ENCODE peak calls at places on chromosomes 5 and 9, in eight cellular contexts. One of them, this sample, is unnamed. For H3K4me1 and H3K27me3, the result is how much of the 10 kb centered on the place peaks cover.

GRCh38 chr5:92703991-92704390 is 877.0 kb downstream of the NR2F1-AS1 start:
- DNase-seq in CD8-positive, alpha-beta memory T cell: no peak
- DNase-seq in HepG2: no peak
- DNase-seq in GM23248: peak
- DNase-seq in right lobe of liver: no peak
- DNase-seq in left ventricle myocardium inferior: no peak
- DNase-seq in CD8-positive, alpha-beta T cell: no peak
- DNase-seq in K562: no peak
- DNase-seq in this sample: no peak

GRCh38 chr9:82148849-82149544 is 160.4 kb downstream of the SPATA31D1 start:
- DNase-seq in CD8-positive, alpha-beta T cell: no peak
- DNase-seq in GM23248: peak
- DNase-seq in left ventricle myocardium inferior: no peak
- DNase-seq in right lobe of liver: no peak
- DNase-seq in K562: no peak
- DNase-seq in HepG2: no peak
- DNase-seq in CD8-positive, alpha-beta memory T cell: no peak
- DNase-seq in this sample: no peak

GRCh38 chr9:125568616-125569015 is 138.4 kb downstream of the MAPKAP1 start:
- DNase-seq in K562: no peak
- DNase-seq in CD8-positive, alpha-beta memory T cell: no peak
- DNase-seq in CD8-positive, alpha-beta T cell: no peak
- DNase-seq in GM23248: peak
- DNase-seq in right lobe of liver: no peak
- DNase-seq in left ventricle myocardium inferior: no peak
- DNase-seq in HepG2: no peak
- DNase-seq in this sample: no peak

GRCh38 chr5:16981700-16982099 is 45.6 kb upstream of the MYO10 start:
- DNase-seq in K562: no peak
- DNase-seq in GM23248: no peak
- DNase-seq in CD8-positive, alpha-beta T cell: no peak
- DNase-seq in right lobe of liver: no peak
- DNase-seq in left ventricle myocardium inferior: no peak
- DNase-seq in CD8-positive, alpha-beta memory T cell: no peak
- DNase-seq in HepG2: no peak
- DNase-seq in this sample: no peak

GRCh38 chr5:17190242-17190778 is 27.1 kb upstream of the BASP1 start:
- DNase-seq in left ventricle myocardium inferior: no peak
- DNase-seq in CD8-positive, alpha-beta T cell: no peak
- DNase-seq in CD8-positive, alpha-beta memory T cell: no peak
- DNase-seq in K562: peak
- DNase-seq in HepG2: peak
- DNase-seq in right lobe of liver: no peak
- DNase-seq in GM23248: peak
- DNase-seq in this sample: peak

GRCh38 chr9:100108572-100108971 is 9.5 kb downstream of the INVS start:
- DNase-seq in right lobe of liver: no peak
- DNase-seq in HepG2: no peak
- DNase-seq in CD8-positive, alpha-beta T cell: no peak
- DNase-seq in CD8-positive, alpha-beta memory T cell: no peak
- DNase-seq in GM23248: peak
- DNase-seq in left ventricle myocardium inferior: no peak
- DNase-seq in K562: no peak
- DNase-seq in this sample: no peak

GRCh38 chr9:16964228-16964627 is 93.8 kb upstream of the BNC2 start:
- DNase-seq in right lobe of liver: no peak
- DNase-seq in CD8-positive, alpha-beta memory T cell: no peak
- DNase-seq in GM23248: peak
- DNase-seq in K562: no peak
- DNase-seq in CD8-positive, alpha-beta T cell: no peak
- DNase-seq in HepG2: no peak
- DNase-seq in left ventricle myocardium inferior: no peak
- DNase-seq in this sample: no peak

GRCh38 chr9:16192403-16193017 is 639.7 kb downstream of the CCDC171 start:
- DNase-seq in CD8-positive, alpha-beta memory T cell: no peak
- DNase-seq in right lobe of liver: no peak
- DNase-seq in left ventricle myocardium inferior: no peak
- DNase-seq in GM23248: peak
- DNase-seq in K562: no peak
- DNase-seq in HepG2: no peak
- DNase-seq in CD8-positive, alpha-beta T cell: no peak
- DNase-seq in this sample: no peak

GRCh38 chr9:124297553-124297905 is 39.8 kb downstream of the NEK6 start:
- DNase-seq in K562: no peak
- DNase-seq in left ventricle myocardium inferior: peak
- DNase-seq in CD8-positive, alpha-beta T cell: no peak
- DNase-seq in GM23248: peak
- DNase-seq in CD8-positive, alpha-beta memory T cell: no peak
- DNase-seq in right lobe of liver: peak
- DNase-seq in HepG2: peak
- DNase-seq in this sample: no peak

GRCh38 chr5:59380350-59380951 is 513.1 kb downstream of the PDE4D start:
- DNase-seq in right lobe of liver: no peak
- DNase-seq in left ventricle myocardium inferior: no peak
- DNase-seq in HepG2: peak
- DNase-seq in K562: peak
- DNase-seq in GM23248: peak
- DNase-seq in CD8-positive, alpha-beta memory T cell: peak
- DNase-seq in CD8-positive, alpha-beta T cell: no peak
- DNase-seq in this sample: peak

GRCh38 chr5:111734013-111734412 is 23.0 kb downstream of the NREP start:
- DNase-seq in GM23248: peak
- DNase-seq in right lobe of liver: no peak
- DNase-seq in HepG2: no peak
- DNase-seq in left ventricle myocardium inferior: no peak
- DNase-seq in CD8-positive, alpha-beta T cell: no peak
- DNase-seq in K562: no peak
- DNase-seq in CD8-positive, alpha-beta memory T cell: no peak
- DNase-seq in this sample: no peak

GRCh38 chr5:74576941-74577456 is 63.5 kb downstream of the ENC1 start:
- DNase-seq in left ventricle myocardium inferior: no peak
- DNase-seq in K562: no peak
- DNase-seq in CD8-positive, alpha-beta memory T cell: peak
- DNase-seq in right lobe of liver: no peak
- DNase-seq in GM23248: peak
- DNase-seq in HepG2: no peak
- DNase-seq in CD8-positive, alpha-beta T cell: no peak
- DNase-seq in this sample: peak

GRCh38 chr5:145834917-145835838 is at the start of gene PRELID2:
- DNase-seq in CD8-positive, alpha-beta T cell: no peak
- DNase-seq in HepG2: peak
- DNase-seq in right lobe of liver: peak
- DNase-seq in left ventricle myocardium inferior: peak
- DNase-seq in CD8-positive, alpha-beta memory T cell: peak
- DNase-seq in K562: peak
- DNase-seq in GM23248: peak
- DNase-seq in this sample: no peak

GRCh38 chr5:171882118-171882517 is 96.5 kb downstream of the SMIM23 start:
- DNase-seq in CD8-positive, alpha-beta memory T cell: no peak
- DNase-seq in K562: no peak
- DNase-seq in CD8-positive, alpha-beta T cell: no peak
- DNase-seq in GM23248: no peak
- DNase-seq in HepG2: no peak
- DNase-seq in left ventricle myocardium inferior: no peak
- DNase-seq in right lobe of liver: no peak
- DNase-seq in this sample: no peak

GRCh38 chr5:11046160-11046559 is 285.1 kb upstream of the DAP start:
- DNase-seq in GM23248: peak
- DNase-seq in K562: no peak
- DNase-seq in CD8-positive, alpha-beta T cell: no peak
- DNase-seq in right lobe of liver: no peak
- DNase-seq in left ventricle myocardium inferior: no peak
- DNase-seq in CD8-positive, alpha-beta memory T cell: no peak
- DNase-seq in HepG2: no peak
- DNase-seq in this sample: no peak

GRCh38 chr9:91802391-91802790 is 147.6 kb downstream of the ROR2 start:
- DNase-seq in HepG2: no peak
- DNase-seq in K562: no peak
- DNase-seq in CD8-positive, alpha-beta memory T cell: no peak
- DNase-seq in left ventricle myocardium inferior: no peak
- DNase-seq in right lobe of liver: no peak
- DNase-seq in GM23248: peak
- DNase-seq in CD8-positive, alpha-beta T cell: no peak
- DNase-seq in this sample: no peak

GRCh38 chr5:6574111-6574510 is 58.7 kb downstream of the NSUN2 start:
- DNase-seq in CD8-positive, alpha-beta memory T cell: no peak
- DNase-seq in CD8-positive, alpha-beta T cell: no peak
- DNase-seq in GM23248: no peak
- DNase-seq in K562: no peak
- DNase-seq in HepG2: no peak
- DNase-seq in right lobe of liver: no peak
- DNase-seq in left ventricle myocardium inferior: no peak
- DNase-seq in this sample: no peak

GRCh38 chr9:77710276-77710675 is 62.2 kb upstream of the GNA14 start:
- DNase-seq in left ventricle myocardium inferior: no peak
- DNase-seq in HepG2: no peak
- DNase-seq in CD8-positive, alpha-beta T cell: no peak
- DNase-seq in CD8-positive, alpha-beta memory T cell: no peak
- DNase-seq in right lobe of liver: no peak
- DNase-seq in K562: no peak
- DNase-seq in GM23248: no peak
- DNase-seq in this sample: no peak

GRCh38 chr5:174723979-174724483 is 351 bp upstream of the MSX2 start:
- DNase-seq in left ventricle myocardium inferior: no peak
- DNase-seq in HepG2: no peak
- DNase-seq in GM23248: peak
- DNase-seq in K562: no peak
- DNase-seq in CD8-positive, alpha-beta T cell: no peak
- DNase-seq in CD8-positive, alpha-beta memory T cell: no peak
- DNase-seq in right lobe of liver: no peak
- DNase-seq in this sample: no peak

GRCh38 chr5:56323505-56323904 is 90.4 kb upstream of the ANKRD55 start:
- DNase-seq in GM23248: peak
- DNase-seq in CD8-positive, alpha-beta T cell: no peak
- DNase-seq in CD8-positive, alpha-beta memory T cell: no peak
- DNase-seq in right lobe of liver: no peak
- DNase-seq in left ventricle myocardium inferior: no peak
- DNase-seq in HepG2: peak
- DNase-seq in K562: no peak
- DNase-seq in this sample: no peak
- H3K4me1 ChIP-seq in GM23248: under half
- H3K4me1 ChIP-seq in CD8-positive, alpha-beta T cell: under half
- H3K4me1 ChIP-seq in CD8-positive, alpha-beta memory T cell: under half
- H3K4me1 ChIP-seq in right lobe of liver: under half
- H3K4me1 ChIP-seq in left ventricle myocardium inferior: under half
- H3K4me1 ChIP-seq in HepG2: half or more
- H3K4me1 ChIP-seq in K562: under half
- H3K4me1 ChIP-seq in this sample: under half

DNA sequence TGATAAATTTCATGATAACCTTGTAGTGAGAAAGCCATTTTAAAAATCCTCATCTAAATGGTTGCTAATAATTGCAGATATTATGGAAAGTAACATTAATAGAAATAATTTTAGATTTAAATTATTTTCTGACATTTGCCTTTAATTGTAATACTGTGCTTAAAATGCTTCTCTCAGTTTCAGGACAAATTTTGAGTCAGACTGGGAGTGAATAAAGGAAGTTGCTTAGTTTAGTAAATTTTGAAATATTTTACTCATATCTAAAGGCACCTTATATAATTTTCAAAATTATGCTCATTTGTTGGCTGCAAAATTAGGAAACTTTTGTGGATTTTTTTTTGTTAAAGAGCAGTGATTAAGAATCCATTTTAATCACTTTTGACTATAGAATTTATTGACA is 93.8 kb downstream of the CSNK1G3 start:
- DNase-seq in GM23248: no peak
- DNase-seq in HepG2: no peak
- DNase-seq in CD8-positive, alpha-beta memory T cell: no peak
- DNase-seq in CD8-positive, alpha-beta T cell: no peak
- DNase-seq in K562: no peak
- DNase-seq in left ventricle myocardium inferior: no peak
- DNase-seq in right lobe of liver: no peak
- DNase-seq in this sample: no peak
- H3K27me3 ChIP-seq in GM23248: under half
- H3K27me3 ChIP-seq in HepG2: under half
- H3K27me3 ChIP-seq in CD8-positive, alpha-beta memory T cell: under half
- H3K27me3 ChIP-seq in CD8-positive, alpha-beta T cell: under half
- H3K27me3 ChIP-seq in K562: under half
- H3K27me3 ChIP-seq in left ventricle myocardium inferior: under half
- H3K27me3 ChIP-seq in right lobe of liver: under half
- H3K27me3 ChIP-seq in this sample: under half

DNA sequence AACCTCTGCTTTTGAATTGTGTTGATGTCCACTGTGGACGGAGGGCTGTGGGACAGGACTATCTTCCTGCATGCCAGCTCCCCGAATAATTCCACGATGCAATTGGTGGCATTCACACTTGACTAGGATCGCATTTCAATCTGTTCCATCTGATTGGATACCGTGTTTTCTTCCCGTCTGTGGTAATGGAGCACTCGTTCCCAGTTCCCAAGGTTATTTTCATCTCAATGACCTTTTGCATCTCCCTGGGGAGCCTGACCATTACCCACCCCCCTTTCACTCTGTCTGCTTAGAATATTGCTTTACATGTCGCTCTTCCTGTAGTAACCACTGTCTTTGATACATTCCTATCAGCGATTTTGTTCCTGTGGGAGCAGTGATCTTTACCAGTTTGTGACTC is 402.2 kb upstream of the WWC1 start:
- DNase-seq in HepG2: no peak
- DNase-seq in right lobe of liver: no peak
- DNase-seq in K562: no peak
- DNase-seq in CD8-positive, alpha-beta memory T cell: no peak
- DNase-seq in left ventricle myocardium inferior: no peak
- DNase-seq in CD8-positive, alpha-beta T cell: no peak
- DNase-seq in GM23248: no peak
- DNase-seq in this sample: no peak
- H3K27ac ChIP-seq in HepG2: no peak
- H3K27ac ChIP-seq in right lobe of liver: no peak
- H3K27ac ChIP-seq in K562: no peak
- H3K27ac ChIP-seq in CD8-positive, alpha-beta memory T cell: no peak
- H3K27ac ChIP-seq in left ventricle myocardium inferior: no peak
- H3K27ac ChIP-seq in CD8-positive, alpha-beta T cell: no peak
- H3K27ac ChIP-seq in GM23248: no peak
- H3K27ac ChIP-seq in this sample: no peak

GRCh38 chr5:173638631-173639030 is 22.2 kb upstream of the BOD1 start:
- DNase-seq in GM23248: no peak
- DNase-seq in right lobe of liver: no peak
- DNase-seq in CD8-positive, alpha-beta memory T cell: no peak
- DNase-seq in CD8-positive, alpha-beta T cell: no peak
- DNase-seq in K562: no peak
- DNase-seq in HepG2: no peak
- DNase-seq in left ventricle myocardium inferior: no peak
- DNase-seq in this sample: no peak

GRCh38 chr5:173642191-173642816 is 25.9 kb upstream of the BOD1 start:
- DNase-seq in GM23248: no peak
- DNase-seq in right lobe of liver: peak
- DNase-seq in CD8-positive, alpha-beta T cell: no peak
- DNase-seq in K562: no peak
- DNase-seq in CD8-positive, alpha-beta memory T cell: no peak
- DNase-seq in left ventricle myocardium inferior: no peak
- DNase-seq in HepG2: no peak
- DNase-seq in this sample: no peak

GRCh38 chr5:173641171-173641570 is 24.7 kb upstream of the BOD1 start:
- DNase-seq in K562: no peak
- DNase-seq in right lobe of liver: peak
- DNase-seq in GM23248: no peak
- DNase-seq in CD8-positive, alpha-beta memory T cell: no peak
- DNase-seq in left ventricle myocardium inferior: no peak
- DNase-seq in HepG2: no peak
- DNase-seq in CD8-positive, alpha-beta T cell: no peak
- DNase-seq in this sample: no peak

GRCh38 chr5:173638126-173638525 is 21.7 kb upstream of the BOD1 start:
- DNase-seq in CD8-positive, alpha-beta T cell: no peak
- DNase-seq in CD8-positive, alpha-beta memory T cell: no peak
- DNase-seq in GM23248: no peak
- DNase-seq in HepG2: no peak
- DNase-seq in K562: no peak
- DNase-seq in left ventricle myocardium inferior: no peak
- DNase-seq in right lobe of liver: no peak
- DNase-seq in this sample: no peak

GRCh38 chr5:173640166-173640804 is 23.8 kb upstream of the BOD1 start:
- DNase-seq in GM23248: no peak
- DNase-seq in left ventricle myocardium inferior: no peak
- DNase-seq in CD8-positive, alpha-beta T cell: no peak
- DNase-seq in right lobe of liver: peak
- DNase-seq in CD8-positive, alpha-beta memory T cell: no peak
- DNase-seq in HepG2: no peak
- DNase-seq in K562: no peak
- DNase-seq in this sample: no peak
- H3K4me1 ChIP-seq in GM23248: under half
- H3K4me1 ChIP-seq in left ventricle myocardium inferior: under half
- H3K4me1 ChIP-seq in CD8-positive, alpha-beta T cell: under half
- H3K4me1 ChIP-seq in right lobe of liver: under half
- H3K4me1 ChIP-seq in CD8-positive, alpha-beta memory T cell: under half
- H3K4me1 ChIP-seq in HepG2: under half
- H3K4me1 ChIP-seq in K562: under half
- H3K4me1 ChIP-seq in this sample: under half

This sample was measured in naive thymus-derived CD4-positive, alpha-beta T cell.